ENCODE peak calls at places on chromosomes 13 and 19, in six cellular contexts. I is adrenal gland, D is testis, K is heart left ventricle, X is transverse colon, O is spleen. T is an unnamed sample. For H3K27me3, the result is how much of the 10 kb centered on the place peaks cover.

GRCh38 chr13:73708393-73708985 is 425.7 kb downstream of the KLF12 start:
- DNase-seq in X (peak), O (no peak), K (peak), I (peak), D (peak), T (peak)

GRCh38 chr13:114259974-114260373 is 21.4 kb upstream of the UPF3A start:
- DNase-seq in O (no peak), X (peak), K (no peak), I (no peak), D (no peak), T (no peak)

GRCh38 chr19:36604656-36605100 is 435 bp upstream of the ZNF382 start:
- DNase-seq in K (peak), X (peak), I (peak), D (peak), O (peak), T (no peak)

GRCh38 chr19:28633223-28634030 is 579.5 kb downstream of the UQCRFS1 start:
- DNase-seq in O (no peak), K (no peak), D (peak), I (peak), X (peak), T (no peak)

GRCh38 chr19:22595918-22596341 is 38.2 kb upstream of the ZNF492 start:
- DNase-seq in X (no peak), K (peak), O (no peak), D (peak), I (no peak), T (peak)

GRCh38 chr13:21825186-21825585 is 154.3 kb downstream of the FGF9 start:
- DNase-seq in O (no peak), I (no peak), D (no peak), X (no peak), K (no peak), T (no peak)

GRCh38 chr19:49977846-49978245 is 16.9 kb upstream of the SIGLEC11 start:
- DNase-seq in D (no peak), O (no peak), I (no peak), K (no peak), X (no peak), T (no peak)

GRCh38 chr13:59086147-59086546 is 1077.6 kb downstream of the DIAPH3 start:
- DNase-seq in D (no peak), K (no peak), O (no peak), X (no peak), I (no peak), T (no peak)

GRCh38 chr19:51311388-51312257 is at the start of gene IGLON5:
- DNase-seq in O (peak), K (no peak), X (no peak), I (no peak), D (peak), T (no peak)

GRCh38 chr19:54388001-54388802 is 23.5 kb upstream of the LAIR1 start:
- DNase-seq in O (peak), K (peak), D (peak), X (peak), I (no peak), T (no peak)

GRCh38 chr19:35848919-35849505 is 3.3 kb downstream of the NPHS1 start:
- DNase-seq in X (no peak), D (no peak), I (no peak), K (no peak), O (no peak), T (no peak)

GRCh38 chr13:80586356-80586755 is 245.4 kb upstream of the SPRY2 start:
- DNase-seq in X (no peak), I (no peak), K (no peak), D (no peak), O (no peak), T (no peak)

GRCh38 chr19:4034048-4035017 is 26.8 kb downstream of the PIAS4 start:
- DNase-seq in K (no peak), D (no peak), X (no peak), I (no peak), O (no peak), T (no peak)

GRCh38 chr19:4037301-4037949 is 29.3 kb downstream of the ZBTB7A start:
- DNase-seq in I (no peak), K (no peak), D (no peak), O (no peak), X (no peak), T (no peak)

GRCh38 chr19:4035018-4035566 is 27.6 kb downstream of the PIAS4 start:
- DNase-seq in O (no peak), K (no peak), X (no peak), D (no peak), I (no peak), T (no peak)

GRCh38 chr19:4036576-4037300 is 29.2 kb downstream of the PIAS4 start:
- DNase-seq in I (no peak), K (no peak), X (no peak), O (no peak), D (no peak), T (no peak)

DNA sequence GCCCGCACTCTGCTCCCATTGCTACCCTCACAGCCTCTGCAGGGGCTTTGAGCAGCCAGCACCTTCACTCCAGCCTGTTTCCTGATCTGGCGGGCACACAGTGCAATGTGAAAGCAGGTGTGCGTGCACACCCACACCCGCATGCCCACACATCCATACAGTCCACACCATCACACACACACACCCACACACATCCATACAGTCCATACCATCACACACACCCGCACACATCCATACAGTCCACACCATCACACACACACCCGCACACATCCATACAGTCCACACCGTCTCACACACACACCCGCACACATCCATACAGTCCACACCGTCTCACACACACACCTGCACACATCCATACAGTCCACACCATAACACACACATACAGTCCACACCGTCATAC is 28.0 kb downstream of the PIAS4 start:
- DNase-seq in I (no peak), O (no peak), D (no peak), X (no peak), K (no peak), T (no peak)
- TF ChIP-seq POLR2A in I (no peak), O (no peak), D (no peak), X (no peak), K (no peak), T (no peak)

GRCh38 chr19:40611900-40612698 is 10.9 kb downstream of the LTBP4 start:
- DNase-seq in K (peak), X (no peak), O (peak), I (peak), D (no peak), T (no peak)

GRCh38 chr19:40614595-40615411 is 13.6 kb downstream of the LTBP4 start:
- DNase-seq in I (peak), X (peak), O (peak), K (peak), D (peak), T (peak)

GRCh38 chr19:40611096-40611495 is 9.9 kb downstream of the LTBP4 start:
- DNase-seq in I (no peak), X (peak), K (peak), O (peak), D (no peak), T (no peak)

GRCh38 chr19:40613669-40614594 is 12.8 kb downstream of the LTBP4 start:
- DNase-seq in O (peak), X (peak), K (peak), D (peak), I (peak), T (peak)

GRCh38 chr19:40612831-40613668 is 11.9 kb downstream of the LTBP4 start:
- DNase-seq in K (peak), I (peak), X (peak), D (peak), O (peak), T (peak)
- H3K27me3 ChIP-seq in K (under half), I (under half), X (under half), D (under half), O (under half), T (under half)

DNA sequence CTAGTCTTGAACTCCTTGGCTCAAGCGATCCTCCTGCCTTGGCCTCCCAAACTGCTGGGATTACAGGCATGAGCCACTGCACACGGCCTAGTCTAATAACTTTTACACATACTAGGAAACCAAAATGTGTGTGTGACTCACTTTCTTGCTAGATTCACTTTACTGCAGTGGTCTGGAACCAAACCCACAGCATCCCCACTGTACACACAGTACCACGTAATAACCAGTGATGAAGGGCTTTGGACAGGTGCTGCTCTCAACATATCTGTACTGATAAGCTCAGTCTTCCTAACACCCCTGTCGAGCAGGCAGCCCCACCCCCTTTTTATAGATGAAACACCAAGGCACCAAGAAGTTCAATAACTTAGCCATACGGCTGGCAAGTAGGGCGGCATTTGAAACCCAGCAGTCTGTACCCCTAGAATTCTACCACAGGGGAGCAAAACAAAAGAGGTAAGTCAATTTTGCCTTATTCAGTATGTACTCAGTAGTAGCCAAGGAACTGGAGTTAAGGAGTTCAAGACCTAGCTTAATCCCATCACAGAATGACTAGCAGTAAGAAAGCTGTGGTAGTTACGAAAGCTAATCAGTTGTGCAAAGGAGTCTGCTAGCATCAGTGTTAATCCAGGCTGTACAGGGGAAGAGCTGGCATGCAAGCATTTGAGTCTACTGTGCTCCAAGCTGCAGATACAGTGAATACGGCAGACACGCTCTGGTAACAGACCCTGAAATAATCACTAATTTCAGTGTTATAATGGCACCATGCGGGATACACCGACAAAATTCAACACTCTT is 4.9 kb downstream of the DNMT1 start:
- DNase-seq in X (no peak), O (no peak), D (no peak), I (no peak), K (no peak), T (no peak)
- H3K4me3 ChIP-seq in X (no peak), O (no peak), D (no peak), I (no peak), K (no peak), T (no peak)

DNA sequence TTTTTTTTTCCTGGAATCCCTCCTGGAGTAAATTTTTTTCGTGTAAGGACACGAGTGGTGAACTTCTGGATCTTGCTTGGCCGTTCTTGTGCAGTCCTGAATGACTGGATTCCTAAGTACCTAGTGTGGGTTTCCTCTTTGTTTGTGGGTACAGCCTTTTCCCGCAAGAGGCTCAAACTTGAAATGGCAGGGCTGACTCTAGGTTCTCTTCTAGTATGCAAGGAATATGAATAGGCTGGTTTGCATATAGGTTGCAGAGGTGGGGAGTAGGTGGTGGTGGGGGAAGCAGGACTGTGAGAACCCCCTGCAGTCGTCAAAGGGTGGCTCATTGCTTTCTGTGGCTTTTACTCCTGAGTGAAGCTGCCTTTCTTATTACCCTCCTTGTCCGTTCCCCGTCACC is 13.6 kb downstream of the UBAC2 start:
- DNase-seq in D (no peak), I (no peak), K (no peak), X (no peak), O (no peak), T (no peak)
- TF ChIP-seq POLR2A in D (no peak), I (no peak), K (no peak), X (no peak), O (no peak), T (no peak)

DNA sequence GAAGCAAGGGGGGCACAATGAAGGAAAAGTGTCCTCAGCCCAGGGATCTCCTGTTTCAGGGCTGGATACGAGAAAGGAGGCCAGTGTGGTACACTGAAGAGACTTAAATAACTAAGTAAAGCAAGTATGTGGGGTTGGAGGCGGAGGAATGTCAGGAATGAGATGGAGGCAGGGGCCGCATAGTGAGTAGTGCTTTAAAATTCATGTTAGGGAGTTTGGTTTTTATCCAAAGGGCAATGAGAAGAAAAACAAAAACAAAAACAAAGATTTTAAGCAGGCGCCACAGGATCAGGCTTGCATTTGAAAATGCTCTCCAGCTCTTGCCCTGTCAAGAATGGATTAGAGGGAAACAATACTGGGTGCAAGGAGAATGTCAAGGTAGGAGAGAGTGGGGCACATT is 273.4 kb downstream of the DCLK1 start:
- DNase-seq in D (peak), I (no peak), X (no peak), O (no peak), K (no peak), T (no peak)
- H3K27me3 ChIP-seq in D (under half), I (under half), X (under half), O (under half), K (under half), T (under half)

DNA sequence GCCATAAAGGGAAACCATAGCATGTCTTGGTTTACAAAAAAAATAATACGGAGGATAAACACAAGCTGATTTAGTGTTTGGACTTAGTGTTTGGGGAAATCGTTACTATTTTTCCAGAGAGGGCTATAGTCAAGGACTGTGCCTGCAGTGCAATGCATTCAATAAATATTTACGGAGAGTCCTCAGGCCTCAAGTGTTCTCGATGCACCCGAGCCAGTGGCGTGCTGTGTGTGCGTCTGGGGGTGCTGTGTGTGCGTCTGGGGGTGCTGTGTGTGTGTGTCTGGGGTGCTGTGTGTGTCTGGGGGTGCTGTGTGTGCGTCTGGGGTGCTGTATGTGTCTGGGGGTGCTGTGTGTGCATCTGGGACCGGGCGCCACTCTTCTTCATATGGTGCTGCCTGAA is 71.7 kb upstream of the GTF3A start:
- DNase-seq in X (no peak), O (no peak), D (no peak), I (no peak), K (no peak), T (no peak)
- H3K4me3 ChIP-seq in X (no peak), O (no peak), D (no peak), I (no peak), K (no peak), T (no peak)

T was measured in tibial nerve.